ENCODE peak calls at places on chromosomes 12 and 14, in nine cellular contexts. X is heart left ventricle, M is foreskin fibroblast, Q is brain microvascular endothelial cell, Z is body of pancreas, D is mammary epithelial cell, S is fibroblast of the aortic adventitia, I is astrocyte of the spinal cord, N is A673. K is an unnamed sample.

GRCh38 chr12:105676694-105677093 is 346.2 kb downstream of the C12orf75 start:
- DNase-seq in I (no peak), S (no peak), D (peak; percentile 24), M (no peak), N (no peak), Z (peak; percentile 56), Q (no peak), X (no peak), K (peak; percentile 8)

GRCh38 chr12:27336254-27336653 is 3.6 kb downstream of the BMAL2 start:
- DNase-seq in X (no peak), N (no peak), D (peak; percentile 62), Q (no peak), S (no peak), I (no peak), Z (no peak), M (no peak), K (peak; percentile 93)

GRCh38 chr12:54442071-54442470 is 23.0 kb upstream of the ITGA5 start:
- DNase-seq in I (peak; percentile 34), N (no peak), Z (no peak), X (no peak), M (no peak), Q (no peak), S (peak; percentile 23), D (no peak), K (no peak)

GRCh38 chr12:100955139-100955538 is 160.6 kb downstream of the ANO4 start:
- DNase-seq in M (peak; percentile 26), Z (no peak), I (peak; percentile 90), Q (peak; percentile 63), S (peak; percentile 70), X (no peak), D (peak; percentile 9), N (peak; percentile 50), K (peak; percentile 25)

GRCh38 chr12:51714666-51715065 is 123.6 kb downstream of the SCN8A start:
- DNase-seq in D (no peak), I (no peak), Z (no peak), M (peak; percentile 41), X (no peak), N (no peak), Q (no peak), S (peak; percentile 6), K (no peak)

GRCh38 chr14:44782775-44783238 is 178.9 kb downstream of the KLHL28 start:
- DNase-seq in X (no peak), N (no peak), M (no peak), I (peak; percentile 70), Q (no peak), Z (no peak), D (no peak), S (peak; percentile 96), K (no peak)

GRCh38 chr14:36655571-36655962 is 6.1 kb upstream of the PAX9 start:
- DNase-seq in N (no peak), X (no peak), S (no peak), M (no peak), Q (no peak), Z (no peak), D (no peak), I (no peak), K (no peak)

GRCh38 chr12:4217091-4217490 is 56.5 kb upstream of the CCND2 start:
- DNase-seq in X (no peak), Z (no peak), M (no peak), I (no peak), S (no peak), D (no peak), Q (no peak), N (no peak), K (no peak)

GRCh38 chr12:76199808-76200207 is 115.3 kb upstream of the NAP1L1 start:
- DNase-seq in S (peak; percentile 78), I (peak; percentile 77), M (peak; percentile 46), Q (peak; percentile 70), Z (peak; percentile 6), D (peak; percentile 11), X (no peak), N (peak; percentile 9), K (no peak)

GRCh38 chr14:73753887-73754880 is 40.0 kb upstream of the PNMA1 start:
- DNase-seq in X (no peak), I (peak; percentile 35), N (no peak), Z (no peak), Q (no peak), D (no peak), M (peak; percentile 55), S (no peak), K (peak; percentile 48)

GRCh38 chr12:101857043-101857558 is 20.3 kb upstream of the DRAM1 start:
- DNase-seq in M (peak; percentile 79), X (no peak), N (peak; percentile 33), D (peak; percentile 84), S (peak; percentile 78), Z (no peak), I (peak; percentile 18), Q (peak; percentile 64), K (peak; percentile 71)

GRCh38 chr14:54567224-54567633 is 301 bp downstream of the SAMD4A start:
- DNase-seq in N (peak; percentile 53), S (peak; percentile 35), Q (no peak), I (no peak), X (no peak), Z (no peak), D (no peak), M (no peak), K (no peak)

GRCh38 chr12:69910739-69911138 is 85.7 kb downstream of the MYRFL start:
- DNase-seq in Z (no peak), S (no peak), X (no peak), M (no peak), D (no peak), I (no peak), Q (no peak), N (peak; percentile 55), K (peak; percentile 6)

GRCh38 chr14:21748869-21749303 is 75.3 kb upstream of the OR4E1 start:
- DNase-seq in D (peak; percentile 37), S (peak; percentile 12), Q (peak; percentile 47), M (no peak), Z (peak; percentile 59), X (no peak), N (peak; percentile 90), I (peak; percentile 45), K (peak; percentile 55)

GRCh38 chr12:6444031-6444430 is 724 bp upstream of the CD27 start:
- DNase-seq in D (no peak), M (no peak), S (no peak), Q (no peak), I (no peak), N (no peak), X (no peak), Z (no peak), K (no peak)
- H3K4me3 ChIP-seq in D (no peak overlapping the region), M (no peak overlapping the region), S (no peak overlapping the region), Q (no peak overlapping the region), I (no peak overlapping the region), N (no peak overlapping the region), X (no peak overlapping the region), Z (no peak overlapping the region), K (no peak overlapping the region)

DNA sequence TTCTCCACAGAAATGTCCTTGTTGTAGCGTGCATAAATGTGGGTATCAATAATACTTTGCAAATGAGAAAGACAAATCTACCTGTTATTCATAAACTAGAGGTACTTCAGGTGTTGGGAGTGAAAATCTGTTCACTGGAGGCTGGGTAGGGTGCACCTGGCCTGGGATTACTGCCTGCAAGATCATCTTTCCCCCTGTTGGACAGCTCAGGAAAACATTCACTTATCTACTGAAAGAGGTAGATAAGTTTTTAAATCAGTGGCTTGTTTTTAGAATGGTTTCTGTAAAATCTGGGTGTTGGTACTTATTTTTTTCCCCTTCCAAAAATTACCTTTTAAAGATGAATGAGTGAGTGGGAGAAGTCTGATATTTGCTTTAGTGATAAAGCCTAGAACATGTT is 95.6 kb downstream of the DIP2B start:
- DNase-seq in N (no peak), M (no peak), Z (no peak), S (no peak), Q (no peak), I (no peak), X (no peak), D (no peak), K (no peak)
- TF ChIP-seq CTCF in N (no peak), M (no peak), Z (no peak), S (no peak), Q (no peak), I (no peak), X (no peak), D (no peak), K (no peak)

GRCh38 chr14:105173901-105174894 is 5.6 kb upstream of the JAG2 start:
- DNase-seq in X (no peak), Q (no peak), Z (no peak), I (no peak), D (no peak), N (no peak), S (no peak), M (no peak), K (peak; percentile 82)
- H3K4me3 ChIP-seq in X (no peak overlapping the region), Q (no peak overlapping the region), Z (no peak overlapping the region), I (no peak overlapping the region), D (no peak overlapping the region), N (no peak overlapping the region), S (no peak overlapping the region), M (no peak overlapping the region), K (no peak overlapping the region)

DNA sequence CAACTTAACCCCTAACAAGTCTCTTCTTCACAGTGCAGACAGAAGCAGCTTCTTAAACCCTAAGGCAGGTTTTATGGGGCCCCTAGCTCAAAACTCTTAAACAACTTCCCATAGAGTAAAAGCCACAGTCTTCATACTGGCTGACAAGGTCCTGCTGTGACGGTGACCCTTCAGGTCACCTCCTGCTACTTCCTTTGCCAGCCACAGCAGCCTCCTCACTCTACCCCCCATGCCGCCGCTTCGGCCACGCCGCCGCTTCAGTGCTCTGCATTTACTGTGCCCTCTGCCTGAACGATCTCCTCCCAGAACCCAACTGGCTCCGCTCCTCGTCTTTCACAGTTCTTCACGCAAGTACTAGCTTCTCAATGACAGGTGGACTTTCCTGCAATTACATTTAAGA is 45.5 kb downstream of the ACADS start:
- DNase-seq in N (no peak), M (no peak), S (no peak), I (peak; percentile 18), Z (no peak), D (no peak), X (no peak), Q (no peak), K (no peak)
- TF ChIP-seq CTCF in N (no peak), M (no peak), S (no peak), I (no peak), Z (no peak), D (no peak), X (no peak), Q (no peak), K (no peak)

GRCh38 chr14:55713496-55713895 is 133.5 kb downstream of the KTN1 start:
- DNase-seq in S (no peak), X (no peak), D (no peak), I (no peak), Z (no peak), M (no peak), N (peak; percentile 62), Q (no peak), K (peak; percentile 45)

GRCh38 chr14:55712505-55712904 is 132.5 kb downstream of the KTN1 start:
- DNase-seq in Q (no peak), Z (peak; percentile 28), S (no peak), I (no peak), N (no peak), X (no peak), M (no peak), D (no peak), K (no peak)

GRCh38 chr14:55717621-55718020 is 137.6 kb downstream of the KTN1 start:
- DNase-seq in N (peak; percentile 80), S (no peak), I (no peak), D (no peak), M (no peak), X (no peak), Q (no peak), Z (no peak), K (no peak)

GRCh38 chr14:55718551-55718950 is 138.5 kb downstream of the KTN1 start:
- DNase-seq in D (no peak), Q (no peak), N (peak; percentile 43), M (no peak), I (no peak), X (no peak), Z (no peak), S (no peak), K (no peak)

GRCh38 chr14:55715889-55716288 is 135.9 kb downstream of the KTN1 start:
- DNase-seq in X (no peak), Q (peak; percentile 99), Z (peak; percentile 18), N (peak; percentile 22), S (peak; percentile 67), I (peak; percentile 89), D (peak; percentile 66), M (peak; percentile 84), K (peak; percentile 9)
- H3K4me3 ChIP-seq in X (no peak overlapping the region), Q (no peak overlapping the region), Z (no peak overlapping the region), N (no peak overlapping the region), S (no peak overlapping the region), I (no peak overlapping the region), D (no peak overlapping the region), M (no peak overlapping the region), K (no peak overlapping the region)

K was measured in epithelial cell of esophagus.